ENCODE peak calls at places on chromosomes 6 and 20, in ten cellular contexts. I is endothelial cell; N is AML-193; B is progenitor cell of endocrine pancreas; X is stimulated activated CD4-positive, alpha-beta T cell treated with anti-CD3 and anti-CD28 coated beads, Interleukin-15, amount 100 ng/mL, for 1 hour; O is glomerular endothelial cell; H is transverse colon; M is nephron progenitor cell; Y is ovary; T is lower lobe of right lung. L is an unnamed sample.
A peak's percentile ranks its signal among the peaks of the same experiment; 100 is the strongest.

GRCh38 chr6:167580512-167580911 is 246.2 kb upstream of the AFDN start:
- DNase-seq in Y (no peak), H (no peak), X (no peak), T (no peak), B (no peak), N (no peak), M (no peak), O (no peak), I (no peak), L (no peak)

GRCh38 chr20:4920655-4921054 is 80.7 kb downstream of the SLC23A2 start:
- DNase-seq in X (no peak), T (no peak), I (no peak), N (no peak), H (no peak), O (no peak), B (no peak), Y (no peak), M (no peak), L (no peak)

GRCh38 chr6:33656844-33657243 is 35.7 kb downstream of the ITPR3 start:
- DNase-seq in O (no peak), Y (no peak), T (no peak), X (no peak), H (no peak), I (no peak), M (no peak), N (no peak), B (no peak), L (no peak)

GRCh38 chr6:51398064-51398740 is 579.5 kb downstream of the TFAP2B start:
- DNase-seq in X (no peak), O (no peak), I (no peak), H (no peak), B (no peak), N (no peak), T (peak; percentile 47), Y (no peak), M (no peak), L (peak; percentile 18)

GRCh38 chr20:17661121-17661744 is 20.8 kb downstream of the RRBP1 start:
- DNase-seq in X (no peak), T (no peak), I (no peak), H (peak; percentile 41), M (no peak), N (no peak), O (no peak), Y (no peak), B (no peak), L (no peak)

GRCh38 chr6:75852721-75853120 is 103.7 kb downstream of the MYO6 start:
- DNase-seq in O (no peak), N (no peak), X (no peak), Y (no peak), T (no peak), H (no peak), M (no peak), I (no peak), B (no peak), L (no peak)

GRCh38 chr6:150145427-150145826 is 2.6 kb downstream of the PPP1R14C start:
- DNase-seq in I (no peak), Y (no peak), H (no peak), O (no peak), B (no peak), X (no peak), T (no peak), N (no peak), M (no peak), L (no peak)

GRCh38 chr6:36682328-36683144 is 4.0 kb downstream of the CDKN1A start:
- DNase-seq in O (no peak), M (no peak), I (no peak), T (peak; percentile 70), H (peak; percentile 85), X (peak; percentile 53), Y (peak; percentile 57), B (no peak), N (peak; percentile 51), L (no peak)

GRCh38 chr6:66103954-66104353 is 396.9 kb upstream of the EYS start:
- DNase-seq in X (no peak), B (no peak), Y (no peak), N (no peak), H (no peak), T (no peak), I (no peak), O (no peak), M (no peak), L (no peak)

GRCh38 chr6:113672691-113673149 is 184.4 kb upstream of the MARCKS start:
- DNase-seq in H (no peak), T (peak; percentile 58), N (peak; percentile 49), X (no peak), O (no peak), Y (peak; percentile 32), M (no peak), B (no peak), I (no peak), L (no peak)

GRCh38 chr6:112579601-112580000 is 232.5 kb downstream of the RFPL4B start:
- DNase-seq in T (no peak), O (no peak), M (no peak), B (no peak), I (no peak), N (no peak), X (no peak), Y (no peak), H (no peak), L (no peak)

GRCh38 chr20:31853481-31853880 is 8.1 kb upstream of the FOXS1 start:
- DNase-seq in H (no peak), M (no peak), N (no peak), B (no peak), T (no peak), Y (no peak), O (no peak), X (no peak), I (no peak), L (no peak)

GRCh38 chr20:40710608-40711007 is 21.6 kb upstream of the MAFB start:
- DNase-seq in H (no peak), Y (no peak), B (no peak), I (no peak), X (no peak), N (no peak), M (no peak), T (no peak), O (no peak), L (no peak)

GRCh38 chr6:156102129-156102528 is 646.5 kb upstream of the NOX3 start:
- DNase-seq in Y (no peak), T (no peak), B (no peak), X (no peak), H (peak; percentile 10), I (no peak), O (no peak), M (no peak), N (no peak), L (no peak)

GRCh38 chr20:47044938-47045337 is 150.3 kb downstream of the EYA2 start:
- DNase-seq in M (no peak), H (no peak), O (no peak), Y (no peak), T (no peak), I (no peak), N (no peak), X (no peak), B (no peak), L (no peak)

GRCh38 chr6:81636930-81637568 is 115.4 kb downstream of the TENT5A start:
- DNase-seq in Y (no peak), H (no peak), M (no peak), B (no peak), T (no peak), O (no peak), I (no peak), X (no peak), N (no peak), L (no peak)

GRCh38 chr6:83707829-83708545 is 914 bp downstream of the SNAP91 start:
- DNase-seq in O (no peak), M (peak; percentile 45), X (no peak), I (peak; percentile 9), T (no peak), B (peak; percentile 13), Y (no peak), H (no peak), N (no peak), L (no peak)

GRCh38 chr20:49384437-49385434 is 97.7 kb downstream of the KCNB1 start:
- DNase-seq in H (peak; percentile 71), B (peak; percentile 69), I (peak; percentile 94), X (peak; percentile 2), O (no peak), T (peak; percentile 71), M (peak; percentile 92), Y (peak; percentile 54), N (peak; percentile 60), L (peak; percentile 56)

GRCh38 chr20:22762576-22763256 is 178.3 kb upstream of the FOXA2 start:
- DNase-seq in X (no peak), T (no peak), O (no peak), I (no peak), N (no peak), H (no peak), M (no peak), B (no peak), Y (no peak), L (no peak)

GRCh38 chr6:158789115-158789917 is 29.9 kb downstream of the EZR start:
- DNase-seq in B (no peak), O (no peak), M (no peak), Y (no peak), T (no peak), H (peak; percentile 47), I (no peak), N (no peak), X (no peak), L (no peak)

GRCh38 chr20:49995586-49995985 is 12.8 kb downstream of the SNAI1 start:
- DNase-seq in O (no peak), T (no peak), H (no peak), B (no peak), Y (no peak), X (no peak), N (no peak), M (no peak), I (no peak), L (no peak)

GRCh38 chr6:116446399-116446798 is 14.8 kb upstream of the CALHM6 start:
- DNase-seq in B (no peak), I (no peak), O (no peak), Y (no peak), N (peak; percentile 92), M (no peak), T (no peak), X (no peak), H (no peak), L (no peak)

GRCh38 chr20:47578543-47578942 is 76.9 kb downstream of the NCOA3 start:
- DNase-seq in I (no peak), H (no peak), N (no peak), T (no peak), O (no peak), B (no peak), M (no peak), X (no peak), Y (peak; percentile 35), L (no peak)

GRCh38 chr20:45105317-45105716 is 4.4 kb upstream of the KCNS1 start:
- DNase-seq in O (no peak), X (no peak), I (no peak), Y (no peak), M (no peak), T (no peak), N (no peak), B (no peak), H (no peak), L (no peak)

GRCh38 chr6:4936681-4937041 is 67.2 kb downstream of the RPP40 start:
- DNase-seq in H (no peak), M (no peak), B (no peak), I (no peak), T (no peak), X (no peak), N (peak; percentile 54), O (no peak), Y (no peak), L (no peak)

GRCh38 chr6:3766219-3766618 is 14.7 kb upstream of the PXDC1 start:
- DNase-seq in N (no peak), M (no peak), H (no peak), O (no peak), X (no peak), B (no peak), Y (no peak), T (no peak), I (no peak), L (peak; percentile 74)

GRCh38 chr6:17865798-17866725 is 121.4 kb downstream of the KIF13A start:
- DNase-seq in I (no peak), X (no peak), T (no peak), Y (peak; percentile 56), H (peak; percentile 18), O (peak; percentile 77), M (peak; percentile 3), N (no peak), B (no peak), L (peak; percentile 94)

GRCh38 chr6:87653074-87653962 is 48.7 kb downstream of the AKIRIN2 start:
- DNase-seq in B (no peak), O (no peak), M (no peak), Y (no peak), H (no peak), N (no peak), I (no peak), X (no peak), T (no peak), L (no peak)